ENCODE peak calls at places on chromosomes 7 and 10, in eight cellular contexts. O is DMS79 treated with DMSO at 0.1 percent for 48 hours; D is G401; W is EH; P is right lobe of liver; G is HL-60; X is NK-92 treated with Interleukin-12 subunit alpha and Interleukin-12 subunit beta, amount 100 ng/mL, for 24 hours; Q is GDM1. J is an unnamed sample.

GRCh38 chr7:157150825-157151412 is 12.2 kb downstream of the UBE3C start:
- DNase-seq in P (no peak), O (no peak), D (peak), X (no peak), Q (no peak), G (no peak), W (peak), J (peak)

GRCh38 chr10:121910673-121911420 is 17.0 kb downstream of the ATE1 start:
- DNase-seq in Q (no peak), D (no peak), O (no peak), G (no peak), W (peak), P (no peak), X (no peak), J (no peak)

GRCh38 chr7:11355571-11355970 is 381.9 kb downstream of the PHF14 start:
- DNase-seq in P (no peak), Q (no peak), X (no peak), D (no peak), G (no peak), W (no peak), O (no peak), J (no peak)

GRCh38 chr10:68870061-68870460 is 31.1 kb upstream of the DDX50 start:
- DNase-seq in W (peak), G (no peak), O (no peak), D (no peak), P (no peak), Q (no peak), X (no peak), J (no peak)

GRCh38 chr7:87370660-87371180 is 25.3 kb downstream of the CROT start:
- DNase-seq in G (no peak), X (no peak), O (no peak), D (no peak), Q (no peak), W (peak), P (no peak), J (peak)

GRCh38 chr7:99974681-99975080 is 1.1 kb downstream of the AZGP1 start:
- DNase-seq in P (no peak), Q (no peak), X (no peak), G (no peak), W (no peak), O (no peak), D (no peak), J (no peak)

GRCh38 chr10:6721480-6721879 is 141.4 kb upstream of the PRKCQ start:
- DNase-seq in D (no peak), G (no peak), P (no peak), W (peak), Q (no peak), O (no peak), X (no peak), J (no peak)

GRCh38 chr10:62037166-62037831 is 135.8 kb downstream of the ARID5B start:
- DNase-seq in D (no peak), O (no peak), W (peak), G (no peak), X (no peak), P (no peak), Q (no peak), J (peak)

GRCh38 chr7:128164061-128164954 is 76.8 kb upstream of the LEP start:
- DNase-seq in G (no peak), O (no peak), W (peak), Q (no peak), X (no peak), D (no peak), P (peak), J (no peak)

GRCh38 chr7:96126382-96126781 is 195.5 kb downstream of the SLC25A13 start:
- DNase-seq in D (no peak), P (peak), G (no peak), O (no peak), W (no peak), Q (no peak), X (no peak), J (peak)

GRCh38 chr10:97923057-97923456 is 73.4 kb downstream of the GOLGA7B start:
- DNase-seq in D (no peak), G (no peak), Q (no peak), P (no peak), O (no peak), W (no peak), X (no peak), J (no peak)

GRCh38 chr7:128259131-128260056 is 18.3 kb downstream of the LEP start:
- DNase-seq in O (peak), D (no peak), W (peak), P (no peak), G (no peak), Q (no peak), X (no peak), J (peak)

GRCh38 chr7:74586258-74587200 is 71.0 kb upstream of the GTF2I start:
- DNase-seq in P (no peak), Q (no peak), W (no peak), G (no peak), X (no peak), O (no peak), D (no peak), J (no peak)

GRCh38 chr10:13705526-13706169 is 118.9 kb downstream of the PRPF18 start:
- DNase-seq in O (no peak), D (peak), W (no peak), G (no peak), Q (no peak), P (no peak), X (no peak), J (no peak)

GRCh38 chr10:625335-625699 is 64.2 kb downstream of the DIP2C start:
- DNase-seq in P (no peak), G (no peak), W (no peak), Q (no peak), O (no peak), X (no peak), D (peak), J (peak)

GRCh38 chr10:68074775-68075549 is at the start of gene HERC4:
- DNase-seq in W (peak), Q (peak), P (peak), D (peak), X (peak), O (peak), G (peak), J (peak)

GRCh38 chr7:157482011-157482410 is 145.2 kb downstream of the DNAJB6 start:
- DNase-seq in Q (no peak), G (no peak), D (no peak), X (no peak), P (peak), W (no peak), O (no peak), J (no peak)

GRCh38 chr10:50275650-50276235 is 24.4 kb upstream of the ASAH2 start:
- DNase-seq in G (no peak), Q (no peak), X (peak), O (no peak), P (peak), D (peak), W (peak), J (peak)

GRCh38 chr10:70774810-70775678 is 10.1 kb downstream of the TBATA start:
- DNase-seq in W (no peak), P (no peak), D (no peak), X (no peak), Q (no peak), G (no peak), O (no peak), J (no peak)

GRCh38 chr7:139626817-139627216 is 103.3 kb downstream of the CLEC2L start:
- DNase-seq in P (peak), W (no peak), O (no peak), X (no peak), Q (peak), D (no peak), G (peak), J (no peak)

GRCh38 chr7:70698219-70698832 is 433.6 kb upstream of the GALNT17 start:
- DNase-seq in O (peak), G (no peak), Q (no peak), X (no peak), W (peak), D (peak), P (no peak), J (peak)

GRCh38 chr7:135519871-135520270 is 10.0 kb upstream of the CNOT4 start:
- DNase-seq in P (no peak), X (no peak), D (no peak), O (no peak), G (no peak), Q (no peak), W (no peak), J (no peak)

GRCh38 chr10:103281753-103282152 is 4.8 kb downstream of the INA start:
- DNase-seq in O (peak), D (peak), X (no peak), P (no peak), Q (no peak), G (no peak), W (peak), J (peak)

GRCh38 chr7:80934286-80934685 is 15.4 kb upstream of the SEMA3C start:
- DNase-seq in W (peak), Q (no peak), P (no peak), X (no peak), D (no peak), G (no peak), O (no peak), J (no peak)

GRCh38 chr10:13633689-13634088 is 46.9 kb downstream of the PRPF18 start:
- DNase-seq in X (no peak), W (peak), Q (no peak), G (no peak), P (no peak), O (no peak), D (no peak), J (peak)

GRCh38 chr10:67925449-67926005 is 41.1 kb downstream of the SIRT1 start:
- DNase-seq in Q (no peak), D (no peak), X (no peak), W (peak), G (no peak), O (no peak), P (no peak), J (no peak)

GRCh38 chr7:40673285-40673684 is 538.5 kb downstream of the SUGCT start:
- DNase-seq in P (no peak), O (no peak), D (no peak), Q (no peak), G (no peak), W (peak), X (no peak), J (no peak)

GRCh38 chr10:26455567-26456315 is 17.6 kb downstream of the APBB1IP start:
- DNase-seq in G (peak), Q (no peak), X (no peak), W (peak), O (no peak), P (no peak), D (no peak), J (no peak)

GRCh38 chr10:28200804-28201203 is 102.1 kb downstream of the MPP7 start:
- DNase-seq in P (no peak), Q (no peak), X (no peak), O (no peak), G (no peak), D (no peak), W (peak), J (no peak)

GRCh38 chr7:115122388-115122787 is 200.5 kb downstream of the MDFIC start:
- DNase-seq in P (no peak), D (no peak), W (no peak), Q (peak), G (no peak), X (no peak), O (no peak), J (peak)

GRCh38 chr7:65749518-65749917 is 123.4 kb upstream of the VKORC1L1 start:
- DNase-seq in G (peak), X (no peak), Q (no peak), P (peak), O (no peak), D (no peak), W (no peak), J (no peak)

GRCh38 chr7:123431075-123431614 is 103.2 kb downstream of the IQUB start:
- DNase-seq in W (no peak), G (no peak), X (no peak), D (no peak), O (no peak), Q (no peak), P (no peak), J (peak)

GRCh38 chr7:105654994-105655900 is 74.0 kb upstream of the EFCAB10 start:
- DNase-seq in G (no peak), D (peak), Q (no peak), X (no peak), W (peak), P (no peak), O (no peak), J (peak)

J was measured in NCI-H69.